ENCODE peak calls at places on chromosomes 2 and 18, in ten cellular contexts. O, X, Y, U, R, W, S, M, H and F are unnamed samples.

GRCh38 chr18:70423988-70424387 is 135.1 kb downstream of the SOCS6 start:
- DNase-seq in O (no peak), X (no peak), Y (peak), U (peak), R (no peak), W (peak), S (no peak), M (no peak), H (no peak), F (no peak)

GRCh38 chr18:55097406-55098170 is 138.3 kb upstream of the CCDC68 start:
- DNase-seq in O (no peak), X (no peak), Y (no peak), U (no peak), R (no peak), W (no peak), S (peak), M (no peak), H (no peak), F (no peak)

GRCh38 chr2:8090748-8091700 is 590.8 kb upstream of the ID2 start:
- DNase-seq in O (peak), X (peak), Y (no peak), U (peak), R (no peak), W (peak), S (peak), M (peak), H (peak), F (peak)

GRCh38 chr2:148813603-148814065 is 61.4 kb upstream of the KIF5C start:
- DNase-seq in O (no peak), X (no peak), Y (peak), U (no peak), R (no peak), W (peak), S (no peak), M (peak), H (no peak), F (peak)

GRCh38 chr2:101574622-101575021 is 99.7 kb upstream of the RFX8 start:
- DNase-seq in O (no peak), X (no peak), Y (no peak), U (no peak), R (no peak), W (no peak), S (no peak), M (no peak), H (no peak), F (no peak)

GRCh38 chr2:144211826-144212225 is 308.1 kb downstream of the ZEB2 start:
- DNase-seq in O (no peak), X (no peak), Y (no peak), U (no peak), R (no peak), W (no peak), S (no peak), M (no peak), H (no peak), F (no peak)

GRCh38 chr2:127429844-127430425 is 11.7 kb downstream of the PROC start:
- DNase-seq in O (no peak), X (no peak), Y (peak), U (no peak), R (no peak), W (no peak), S (no peak), M (no peak), H (no peak), F (no peak)

GRCh38 chr2:112147382-112147781 is 9.2 kb downstream of the FBLN7 start:
- DNase-seq in O (no peak), X (no peak), Y (no peak), U (no peak), R (no peak), W (no peak), S (no peak), M (peak), H (no peak), F (no peak)

GRCh38 chr2:94997981-94998920 is 27.3 kb upstream of the MAL start:
- DNase-seq in O (peak), X (no peak), Y (no peak), U (no peak), R (no peak), W (no peak), S (no peak), M (no peak), H (no peak), F (peak)

GRCh38 chr18:3264362-3264761 is 2.4 kb downstream of the MYL12B start:
- DNase-seq in O (no peak), X (no peak), Y (no peak), U (no peak), R (no peak), W (peak), S (no peak), M (no peak), H (no peak), F (peak)

GRCh38 chr2:60735496-60736250 is 20.4 kb upstream of the PAPOLG start:
- DNase-seq in O (no peak), X (no peak), Y (no peak), U (no peak), R (no peak), W (no peak), S (no peak), M (no peak), H (no peak), F (peak)

GRCh38 chr18:3653263-3653858 is 203.4 kb downstream of the TGIF1 start:
- DNase-seq in O (no peak), X (no peak), Y (no peak), U (no peak), R (no peak), W (no peak), S (no peak), M (no peak), H (no peak), F (peak)

GRCh38 chr18:21809725-21810124 is 69.1 kb downstream of the MIB1 start:
- DNase-seq in O (no peak), X (no peak), Y (no peak), U (no peak), R (no peak), W (no peak), S (no peak), M (no peak), H (no peak), F (no peak)

GRCh38 chr2:179313057-179313456 is 48.4 kb upstream of the SESTD1 start:
- DNase-seq in O (no peak), X (no peak), Y (no peak), U (no peak), R (no peak), W (no peak), S (no peak), M (no peak), H (no peak), F (no peak)

GRCh38 chr2:48450256-48450655 is 79.7 kb upstream of the STON1 start:
- DNase-seq in O (no peak), X (no peak), Y (no peak), U (no peak), R (no peak), W (no peak), S (no peak), M (no peak), H (no peak), F (no peak)

GRCh38 chr2:200740907-200741306 is 70.8 kb upstream of the BZW1 start:
- DNase-seq in O (no peak), X (no peak), Y (no peak), U (no peak), R (no peak), W (no peak), S (no peak), M (no peak), H (no peak), F (no peak)

GRCh38 chr2:169683054-169683424 is 11.2 kb downstream of the CFAP210 start:
- DNase-seq in O (no peak), X (no peak), Y (no peak), U (no peak), R (no peak), W (no peak), S (no peak), M (no peak), H (no peak), F (no peak)

GRCh38 chr2:26001743-26002341 is 19.5 kb upstream of the KIF3C start:
- DNase-seq in O (no peak), X (peak), Y (peak), U (no peak), R (peak), W (peak), S (peak), M (no peak), H (no peak), F (no peak)

GRCh38 chr2:29233428-29233827 is 118.2 kb downstream of the CLIP4 start:
- DNase-seq in O (no peak), X (no peak), Y (no peak), U (no peak), R (no peak), W (no peak), S (no peak), M (no peak), H (no peak), F (no peak)

GRCh38 chr2:209495855-209496585 is 72.2 kb downstream of the MAP2 start:
- DNase-seq in O (no peak), X (no peak), Y (peak), U (peak), R (no peak), W (no peak), S (no peak), M (no peak), H (peak), F (no peak)

GRCh38 chr2:179332903-179333302 is 68.3 kb upstream of the SESTD1 start:
- DNase-seq in O (no peak), X (no peak), Y (no peak), U (no peak), R (no peak), W (no peak), S (no peak), M (no peak), H (no peak), F (no peak)

GRCh38 chr2:40401896-40402295 is 50.0 kb downstream of the SLC8A1 start:
- DNase-seq in O (no peak), X (no peak), Y (no peak), U (peak), R (no peak), W (no peak), S (no peak), M (no peak), H (no peak), F (no peak)

GRCh38 chr18:23377669-23378469 is 75.2 kb upstream of the RIOK3 start:
- DNase-seq in O (no peak), X (no peak), Y (no peak), U (peak), R (no peak), W (no peak), S (peak), M (no peak), H (peak), F (peak)

GRCh38 chr2:16105664-16106281 is 165.4 kb downstream of the MYCN start:
- DNase-seq in O (no peak), X (no peak), Y (peak), U (no peak), R (no peak), W (no peak), S (no peak), M (no peak), H (no peak), F (no peak)

GRCh38 chr2:37300578-37300977 is 24.1 kb downstream of the PRKD3 start:
- DNase-seq in O (no peak), X (no peak), Y (no peak), U (no peak), R (no peak), W (no peak), S (no peak), M (no peak), H (no peak), F (no peak)

GRCh38 chr2:168030862-168031624 is 216.4 kb downstream of the STK39 start:
- DNase-seq in O (no peak), X (no peak), Y (no peak), U (no peak), R (no peak), W (no peak), S (no peak), M (no peak), H (no peak), F (no peak)

GRCh38 chr2:63432373-63432772 is 155.9 kb downstream of the WDPCP start:
- DNase-seq in O (no peak), X (no peak), Y (no peak), U (no peak), R (no peak), W (no peak), S (no peak), M (no peak), H (no peak), F (no peak)

GRCh38 chr2:221562226-221562625 is 9.9 kb downstream of the EPHA4 start:
- DNase-seq in O (no peak), X (no peak), Y (no peak), U (no peak), R (no peak), W (no peak), S (no peak), M (no peak), H (no peak), F (no peak)

GRCh38 chr2:41598161-41598894 is 449.5 kb upstream of the PKDCC start:
- DNase-seq in O (no peak), X (peak), Y (no peak), U (no peak), R (no peak), W (no peak), S (no peak), M (no peak), H (no peak), F (no peak)

GRCh38 chr2:12035029-12035720 is 288.7 kb downstream of the LPIN1 start:
- DNase-seq in O (no peak), X (no peak), Y (no peak), U (no peak), R (no peak), W (no peak), S (no peak), M (no peak), H (no peak), F (no peak)

GRCh38 chr2:217228732-217229131 is 368.9 kb upstream of the TNP1 start:
- DNase-seq in O (no peak), X (no peak), Y (no peak), U (no peak), R (no peak), W (no peak), S (no peak), M (no peak), H (no peak), F (no peak)

GRCh38 chr2:45612265-45612664 is 1.2 kb upstream of the SRBD1 start:
- DNase-seq in O (no peak), X (no peak), Y (no peak), U (no peak), R (no peak), W (no peak), S (no peak), M (no peak), H (no peak), F (no peak)

GRCh38 chr2:132670961-132671781 is 1.2 kb upstream of the LYPD1 start:
- DNase-seq in O (no peak), X (no peak), Y (no peak), U (peak), R (no peak), W (no peak), S (no peak), M (no peak), H (peak), F (no peak)

GRCh38 chr2:95042472-95043271 is 17.2 kb downstream of the MAL start:
- DNase-seq in O (no peak), X (no peak), Y (peak), U (no peak), R (no peak), W (no peak), S (no peak), M (no peak), H (no peak), F (no peak)

GRCh38 chr2:90209009-90209408 is 1517.5 kb downstream of the RPIA start:
- DNase-seq in O (no peak), X (no peak), Y (no peak), U (no peak), R (no peak), W (no peak), S (no peak), M (no peak), H (no peak), F (no peak)

GRCh38 chr2:237253046-237253723 is 160.8 kb downstream of the COL6A3 start:
- DNase-seq in O (no peak), X (no peak), Y (no peak), U (no peak), R (no peak), W (no peak), S (no peak), M (no peak), H (no peak), F (no peak)

GRCh38 chr2:126655500-126656310 is at the start of gene GYPC:
- DNase-seq in O (peak), X (peak), Y (peak), U (no peak), R (peak), W (peak), S (peak), M (peak), H (no peak), F (peak)

GRCh38 chr2:40097691-40098376 is 318.8 kb upstream of the THUMPD2 start:
- DNase-seq in O (no peak), X (no peak), Y (no peak), U (no peak), R (no peak), W (no peak), S (no peak), M (no peak), H (no peak), F (no peak)

DNA sequence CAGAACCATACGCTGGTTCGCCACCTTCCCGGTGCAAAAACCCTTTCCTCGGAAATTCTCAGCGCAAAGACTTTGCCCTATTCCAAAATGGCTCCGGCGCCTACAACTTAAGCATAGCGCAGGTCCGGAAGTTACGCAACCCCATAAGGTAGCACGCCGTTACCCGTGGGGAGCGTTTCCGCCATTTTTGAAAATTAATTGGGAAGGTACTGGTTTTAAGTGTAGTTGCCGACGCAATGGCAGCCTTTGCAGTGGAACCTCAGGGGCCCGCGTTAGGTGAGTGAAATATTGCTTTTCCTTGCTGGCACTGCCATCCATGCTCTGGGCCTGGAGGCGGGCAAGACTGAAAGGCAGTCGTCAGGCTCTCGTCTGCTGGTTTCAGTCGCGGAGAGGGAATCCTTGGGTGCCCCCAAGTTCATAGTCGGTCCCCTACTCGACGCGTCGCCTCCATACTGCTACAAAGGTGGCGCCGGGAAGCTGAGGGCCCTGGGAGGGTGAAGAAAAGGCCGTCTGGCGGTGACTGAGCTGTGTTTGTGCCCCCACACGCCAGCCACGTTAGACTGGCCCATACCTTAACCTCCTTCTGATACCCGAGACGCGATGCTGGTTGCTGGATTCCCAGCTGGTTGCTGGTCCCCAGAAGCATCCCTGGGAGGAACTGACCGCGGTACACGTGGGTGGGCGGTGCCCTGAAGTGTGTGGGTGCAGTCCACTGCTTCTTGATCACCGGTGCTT is at the start of gene NUP35:
- DNase-seq in O (peak), X (peak), Y (peak), U (peak), R (peak), W (peak), S (peak), M (peak), H (peak), F (peak)
- TF ChIP-seq POLR2A in O (no peak), X (peak), Y (no peak), U (peak), R (no peak), W (no peak), S (no peak), M (no peak), H (peak), F (peak)

DNA sequence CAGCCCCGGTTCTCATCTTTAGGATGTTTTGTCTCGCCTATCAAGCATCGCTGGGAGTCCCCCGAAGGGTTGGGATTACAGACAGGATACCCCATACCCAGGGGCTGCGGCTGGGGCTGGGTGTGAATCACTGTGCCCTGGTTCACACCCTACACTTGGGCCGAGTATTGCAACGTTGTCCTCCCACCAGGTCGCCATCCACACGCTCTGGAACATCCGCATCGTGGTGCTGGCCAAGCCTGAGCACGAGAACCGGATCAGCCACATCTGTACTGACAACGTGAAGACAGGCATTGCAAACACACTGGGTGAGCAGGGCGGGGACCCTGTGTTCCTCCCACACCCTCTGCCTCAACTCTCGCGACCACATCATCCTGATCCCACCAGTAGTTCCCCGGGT is 87.4 kb upstream of the ATG16L1 start:
- DNase-seq in O (no peak), X (no peak), Y (no peak), U (no peak), R (no peak), W (no peak), S (no peak), M (no peak), H (no peak), F (no peak)
- TF ChIP-seq POLR2A in O (no peak), X (no peak), Y (no peak), U (no peak), R (no peak), W (no peak), S (no peak), M (no peak), H (no peak), F (no peak)

GRCh38 chr2:215436705-215437570 is 1.1 kb upstream of the FN1 start:
- DNase-seq in O (no peak), X (peak), Y (peak), U (no peak), R (peak), W (no peak), S (no peak), M (no peak), H (no peak), F (no peak)

GRCh38 chr2:215434447-215435260 is 1.2 kb downstream of the FN1 start:
- DNase-seq in O (no peak), X (no peak), Y (no peak), U (no peak), R (no peak), W (no peak), S (no peak), M (no peak), H (no peak), F (no peak)

GRCh38 chr2:215437614-215438013 is 1.7 kb upstream of the FN1 start:
- DNase-seq in O (no peak), X (no peak), Y (no peak), U (no peak), R (no peak), W (no peak), S (no peak), M (no peak), H (no peak), F (no peak)

GRCh38 chr2:215435261-215435808 is 533 bp downstream of the FN1 start:
- DNase-seq in O (no peak), X (no peak), Y (peak), U (no peak), R (peak), W (peak), S (peak), M (no peak), H (peak), F (peak)

GRCh38 chr2:215435809-215436704 is at the start of gene FN1:
- DNase-seq in O (peak), X (peak), Y (peak), U (peak), R (peak), W (peak), S (peak), M (peak), H (peak), F (peak)
- TF ChIP-seq POLR2A in O (no peak), X (peak), Y (no peak), U (no peak), R (peak), W (peak), S (peak), M (peak), H (peak), F (no peak)

DNA sequence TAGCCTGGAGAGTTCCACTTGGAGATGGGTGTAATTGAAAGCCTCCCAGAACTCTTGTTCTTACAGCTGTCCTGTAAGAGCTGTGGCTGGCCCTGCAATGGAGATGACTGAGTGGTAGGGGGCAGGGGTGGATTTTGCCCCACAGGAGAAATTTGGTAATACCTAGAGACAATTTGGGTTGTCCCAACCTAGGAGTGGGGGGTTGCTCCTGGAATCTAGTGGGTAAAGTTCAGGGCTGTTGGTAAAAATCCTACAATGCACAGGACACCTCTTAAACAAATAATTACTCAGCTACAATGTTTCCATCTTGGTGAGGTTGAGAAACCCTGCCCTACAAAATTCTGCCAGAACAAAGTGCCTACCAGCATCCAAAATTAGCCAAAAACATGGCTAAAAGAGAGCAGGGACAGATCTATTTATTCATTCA is 181.1 kb upstream of the SH3BP4 start:
- DNase-seq in O (no peak), X (no peak), Y (no peak), U (no peak), R (no peak), W (no peak), S (no peak), M (no peak), H (no peak), F (no peak)
- TF ChIP-seq POLR2A in O (no peak), X (no peak), Y (no peak), U (no peak), R (no peak), W (no peak), S (no peak), M (no peak), H (no peak), F (no peak)